ENCODE peak calls at places on chromosomes 16 and 17, in nine cellular contexts. F is SK-N-SH, P is transverse colon, U is suprapubic skin, M is K562, Y is sigmoid colon, E is A549, K is stomach, Z is ovary. V is an unnamed sample.

GRCh38 chr17:47352848-47353247 is 29.1 kb downstream of the EFCAB13 start:
- DNase-seq in M (peak; percentile 6), E (no peak), Y (no peak), Z (no peak), K (no peak), U (no peak), P (no peak), F (no peak), V (no peak)

GRCh38 chr17:74757502-74757901 is 9.1 kb downstream of the NHERF1 start:
- DNase-seq in Z (peak; percentile 63), K (peak; percentile 73), P (peak; percentile 41), F (peak; percentile 63), M (no peak), U (no peak), E (no peak), Y (no peak), V (no peak)

GRCh38 chr17:28686296-28686695 is 24.3 kb downstream of the SUPT6H start:
- DNase-seq in Z (no peak), U (no peak), P (no peak), M (no peak), K (no peak), E (no peak), F (no peak), Y (no peak), V (no peak)

GRCh38 chr17:40658396-40658795 is 6.6 kb downstream of the KRT222 start:
- DNase-seq in U (no peak), Y (no peak), E (no peak), K (no peak), F (no peak), M (no peak), P (no peak), Z (no peak), V (no peak)

GRCh38 chr16:84484579-84485254 is 19.7 kb downstream of the MEAK7 start:
- DNase-seq in P (peak; percentile 55), Z (peak; percentile 84), U (no peak), Y (no peak), E (peak; percentile 62), K (peak; percentile 64), F (peak; percentile 77), M (peak; percentile 83), V (peak; percentile 48)

GRCh38 chr17:46061435-46061834 is 62.4 kb downstream of the STH start:
- DNase-seq in P (no peak), U (no peak), M (no peak), Z (no peak), F (no peak), E (peak; percentile 42), K (no peak), Y (no peak), V (no peak)

GRCh38 chr16:81633147-81633619 is 145.9 kb upstream of the PLCG2 start:
- DNase-seq in Y (no peak), U (no peak), F (no peak), P (no peak), M (no peak), K (no peak), E (no peak), Z (no peak), V (no peak)

GRCh38 chr16:31700530-31701388 is 172.8 kb upstream of the ZNF267 start:
- DNase-seq in E (peak; percentile 79), Y (peak; percentile 91), Z (peak; percentile 88), U (peak; percentile 79), P (peak; percentile 93), F (peak; percentile 77), M (peak; percentile 93), K (peak; percentile 92), V (peak; percentile 75)

GRCh38 chr17:1232786-1233185 is 37.5 kb upstream of the BHLHA9 start:
- DNase-seq in Z (no peak), P (no peak), Y (no peak), E (peak; percentile 75), U (no peak), F (no peak), K (no peak), M (no peak), V (no peak)

GRCh38 chr17:29126268-29126923 is 53.8 kb downstream of the MYO18A start:
- DNase-seq in Z (no peak), Y (no peak), U (no peak), F (no peak), K (no peak), M (no peak), E (no peak), P (no peak), V (no peak)

GRCh38 chr16:12435730-12436129 is 368.0 kb downstream of the CPPED1 start:
- DNase-seq in Z (no peak), U (no peak), F (no peak), E (no peak), M (no peak), P (no peak), Y (no peak), K (no peak), V (no peak)

GRCh38 chr16:12434567-12434966 is 369.1 kb downstream of the CPPED1 start:
- DNase-seq in U (no peak), Z (no peak), M (no peak), F (no peak), E (no peak), P (no peak), Y (no peak), K (no peak), V (no peak)

GRCh38 chr16:12437761-12438440 is 365.8 kb downstream of the CPPED1 start:
- DNase-seq in K (no peak), Z (no peak), P (no peak), Y (no peak), U (no peak), F (no peak), E (no peak), M (no peak), V (no peak)

GRCh38 chr16:12433691-12434390 is 369.8 kb downstream of the CPPED1 start:
- DNase-seq in Y (no peak), U (no peak), P (no peak), Z (no peak), E (no peak), F (no peak), M (no peak), K (no peak), V (no peak)

GRCh38 chr16:12436201-12436657 is 367.5 kb downstream of the CPPED1 start:
- DNase-seq in Y (no peak), E (no peak), Z (no peak), U (no peak), M (no peak), F (no peak), K (no peak), P (no peak), V (no peak)
- H3K4me3 ChIP-seq in Y (no peak overlapping the region), E (no peak overlapping the region), Z (no peak overlapping the region), U (no peak overlapping the region), M (no peak overlapping the region), F (no peak overlapping the region), K (no peak overlapping the region), P (no peak overlapping the region), V (no peak overlapping the region)

GRCh38 chr17:48614904-48615211 is 234 bp downstream of the HOXB8 start:
- DNase-seq in E (peak; percentile 39), Y (no peak), F (no peak), M (no peak), K (no peak), U (no peak), Z (no peak), P (no peak), V (no peak)
- TF ChIP-seq EP300 in E (no peak), Y (no peak), F (no peak), M (no peak), K (no peak), U (no peak), Z (no peak), P (no peak), V (no peak)

GRCh38 chr17:58694826-58695225 is 2.4 kb downstream of the RAD51C start:
- DNase-seq in E (no peak), Z (no peak), F (no peak), U (no peak), K (no peak), Y (no peak), M (no peak), P (no peak), V (no peak)

GRCh38 chr17:58693208-58693607 is 806 bp downstream of the RAD51C start:
- DNase-seq in P (no peak), U (no peak), Y (no peak), K (no peak), M (peak; percentile 22), F (no peak), Z (no peak), E (no peak), V (no peak)

GRCh38 chr17:58692239-58693055 is at the start of gene RAD51C:
- DNase-seq in P (peak; percentile 90), U (peak; percentile 83), Z (peak; percentile 92), F (peak; percentile 95), M (peak; percentile 97), K (peak; percentile 85), Y (peak; percentile 91), E (peak; percentile 93), V (peak; percentile 52)

GRCh38 chr17:58693751-58694150 is 1.3 kb downstream of the RAD51C start:
- DNase-seq in U (no peak), K (no peak), P (no peak), Z (no peak), M (no peak), Y (no peak), F (no peak), E (no peak), V (no peak)

GRCh38 chr17:58694302-58694701 is 1.9 kb downstream of the RAD51C start:
- DNase-seq in Z (no peak), K (no peak), P (no peak), F (no peak), E (no peak), M (no peak), Y (no peak), U (no peak), V (no peak)
- H3K4me3 ChIP-seq in Z (no peak overlapping the region), K (no peak overlapping the region), P (no peak overlapping the region), F (no peak overlapping the region), E (no peak overlapping the region), M (peak overlapping the region; percentile 52), Y (no peak overlapping the region), U (no peak overlapping the region), V (no peak overlapping the region)

GRCh38 chr17:17971431-17972125 is 622 bp downstream of the TOM1L2 start:
- DNase-seq in Y (peak; percentile 74), P (peak; percentile 48), M (no peak), K (peak; percentile 47), U (peak; percentile 86), F (peak; percentile 52), E (peak; percentile 22), Z (peak; percentile 57), V (peak; percentile 13)
- TF ChIP-seq EP300 in Y (no peak), P (no peak), M (no peak), K (no peak), U (no peak), F (no peak), E (no peak), Z (no peak), V (no peak)